ENCODE peak calls at places on chromosomes 12 and 14, in six cellular contexts. E is sigmoid colon, C is stomach, O is K562, R is lower leg skin, G is uterus. V is an unnamed sample.

GRCh38 chr12:15322164-15323054 is at the start of gene PTPRO:
- DNase-seq in E (no peak), C (no peak), O (no peak), R (no peak), G (peak), V (no peak)

GRCh38 chr14:100619382-100620305 is 32.4 kb upstream of the BEGAIN start:
- DNase-seq in E (peak), C (no peak), O (no peak), R (peak), G (no peak), V (no peak)

GRCh38 chr12:550473-551260 is 90.9 kb downstream of the B4GALNT3 start:
- DNase-seq in E (no peak), C (peak), O (no peak), R (no peak), G (no peak), V (no peak)

GRCh38 chr12:44759289-44759688 is 116.8 kb downstream of the NELL2 start:
- DNase-seq in E (no peak), C (no peak), O (no peak), R (no peak), G (no peak), V (no peak)

GRCh38 chr12:116244001-116244400 is 33.5 kb downstream of the MED13L start:
- DNase-seq in E (no peak), C (no peak), O (no peak), R (no peak), G (no peak), V (no peak)

GRCh38 chr12:34287986-34288962 is 266.0 kb downstream of the ALG10 start:
- DNase-seq in E (peak), C (no peak), O (no peak), R (peak), G (peak), V (no peak)

GRCh38 chr12:51777457-51777856 is 71.1 kb downstream of the FIGNL2 start:
- DNase-seq in E (no peak), C (no peak), O (no peak), R (no peak), G (no peak), V (no peak)

GRCh38 chr14:102573591-102574046 is 18.8 kb upstream of the RCOR1 start:
- DNase-seq in E (no peak), C (no peak), O (no peak), R (no peak), G (no peak), V (no peak)

GRCh38 chr12:30840715-30841114 is 85.8 kb upstream of the TSPAN11 start:
- DNase-seq in E (no peak), C (no peak), O (no peak), R (no peak), G (no peak), V (no peak)

GRCh38 chr14:75427482-75428229 is at the start of gene JDP2:
- DNase-seq in E (peak), C (peak), O (peak), R (peak), G (peak), V (peak)

GRCh38 chr12:26701604-26702215 is 131.3 kb downstream of the ITPR2 start:
- DNase-seq in E (no peak), C (no peak), O (peak), R (no peak), G (no peak), V (peak)

GRCh38 chr12:128966411-128966810 is 113.1 kb downstream of the GLT1D1 start:
- DNase-seq in E (no peak), C (no peak), O (no peak), R (no peak), G (no peak), V (no peak)

GRCh38 chr14:104361101-104361591 is 218.4 kb upstream of the C14orf180 start:
- DNase-seq in E (peak), C (peak), O (no peak), R (peak), G (no peak), V (no peak)

GRCh38 chr12:102417055-102417454 is 63.3 kb downstream of the IGF1 start:
- DNase-seq in E (no peak), C (no peak), O (no peak), R (no peak), G (no peak), V (no peak)

GRCh38 chr14:88166616-88167015 is 156.5 kb downstream of the KCNK10 start:
- DNase-seq in E (no peak), C (no peak), O (no peak), R (no peak), G (no peak), V (no peak)

GRCh38 chr14:53020193-53020932 is 69.5 kb upstream of the FERMT2 start:
- DNase-seq in E (no peak), C (no peak), O (no peak), R (no peak), G (no peak), V (no peak)

GRCh38 chr14:60561845-60562746 is 53.1 kb downstream of the SIX6 start:
- DNase-seq in E (peak), C (peak), O (peak), R (no peak), G (peak), V (peak)

GRCh38 chr14:37253905-37254304 is 56.2 kb downstream of the MIPOL1 start:
- DNase-seq in E (no peak), C (no peak), O (no peak), R (no peak), G (no peak), V (no peak)

GRCh38 chr14:54488318-54488645 is 498 bp downstream of the GMFB start:
- DNase-seq in E (no peak), C (no peak), O (no peak), R (no peak), G (no peak), V (no peak)

GRCh38 chr12:104742551-104742961 is 215.5 kb downstream of the SLC41A2 start:
- DNase-seq in E (no peak), C (peak), O (no peak), R (no peak), G (no peak), V (no peak)

GRCh38 chr14:62743569-62743968 is 301.7 kb downstream of the KCNH5 start:
- DNase-seq in E (no peak), C (no peak), O (no peak), R (no peak), G (no peak), V (no peak)

GRCh38 chr12:106342397-106343212 is 14.9 kb upstream of the POLR3B start:
- DNase-seq in E (peak), C (peak), O (no peak), R (peak), G (peak), V (peak)

GRCh38 chr12:27331299-27331926 is 1.2 kb upstream of the BMAL2 start:
- DNase-seq in E (no peak), C (no peak), O (peak), R (no peak), G (no peak), V (peak)

GRCh38 chr14:32637582-32637981 is 301.1 kb upstream of the NPAS3 start:
- DNase-seq in E (no peak), C (no peak), O (no peak), R (no peak), G (no peak), V (no peak)

GRCh38 chr14:103862393-103862782 is 15.0 kb upstream of the PPP1R13B start:
- DNase-seq in E (no peak), C (no peak), O (no peak), R (no peak), G (no peak), V (no peak)

GRCh38 chr12:116370886-116371580 is 93.5 kb upstream of the MED13L start:
- DNase-seq in E (no peak), C (no peak), O (no peak), R (no peak), G (no peak), V (no peak)

GRCh38 chr14:66440806-66441205 is 45.4 kb upstream of the CCDC196 start:
- DNase-seq in E (no peak), C (no peak), O (no peak), R (no peak), G (no peak), V (no peak)

GRCh38 chr14:51954657-51955056 is 34.7 kb upstream of the RTRAF start:
- DNase-seq in E (no peak), C (no peak), O (no peak), R (no peak), G (no peak), V (no peak)

GRCh38 chr12:75437564-75437963 is 43.0 kb upstream of the GLIPR1 start:
- DNase-seq in E (no peak), C (no peak), O (no peak), R (no peak), G (no peak), V (no peak)
- TF ChIP-seq POLR2A in E (no peak), C (no peak), O (no peak), R (no peak), G (no peak), V (no peak)

DNA sequence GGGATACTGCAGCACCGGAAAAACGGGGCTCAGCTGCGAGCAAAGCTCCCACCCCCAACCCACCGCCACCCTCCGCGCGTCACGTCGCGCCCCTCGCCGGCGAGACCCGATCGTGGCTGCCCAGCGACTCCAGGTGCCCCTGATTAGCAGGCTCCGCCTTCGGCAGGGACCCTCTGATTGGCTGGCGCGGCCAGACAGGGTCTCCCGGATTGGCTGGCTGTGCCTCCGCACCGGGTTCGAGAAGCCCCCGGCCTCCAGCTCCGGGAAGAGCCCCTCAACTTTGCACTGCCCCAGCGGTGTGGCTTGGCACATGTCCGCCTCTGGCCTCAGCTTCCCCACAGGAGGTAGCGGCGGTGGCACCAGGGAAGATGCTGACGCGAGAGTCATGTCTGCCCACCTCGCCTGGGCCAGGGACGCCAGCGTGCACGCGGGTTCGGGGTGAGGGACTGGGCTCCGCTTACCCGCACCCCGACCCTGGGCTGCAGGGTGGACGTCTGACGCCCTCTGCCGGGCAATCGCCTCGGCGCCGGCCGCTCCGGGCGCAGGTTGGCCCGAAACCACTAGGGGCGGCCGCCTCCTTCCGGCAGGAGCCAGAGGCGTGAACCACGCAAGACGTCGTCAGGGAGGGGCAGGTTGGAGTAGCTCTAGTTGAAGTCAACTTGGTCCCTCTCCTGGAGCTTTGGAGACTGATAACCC is 496 bp upstream of the RHOF start:
- DNase-seq in E (peak), C (peak), O (peak), R (peak), G (peak), V (peak)
- TF ChIP-seq POLR2A in E (no peak), C (no peak), O (peak), R (no peak), G (peak), V (no peak)

DNA sequence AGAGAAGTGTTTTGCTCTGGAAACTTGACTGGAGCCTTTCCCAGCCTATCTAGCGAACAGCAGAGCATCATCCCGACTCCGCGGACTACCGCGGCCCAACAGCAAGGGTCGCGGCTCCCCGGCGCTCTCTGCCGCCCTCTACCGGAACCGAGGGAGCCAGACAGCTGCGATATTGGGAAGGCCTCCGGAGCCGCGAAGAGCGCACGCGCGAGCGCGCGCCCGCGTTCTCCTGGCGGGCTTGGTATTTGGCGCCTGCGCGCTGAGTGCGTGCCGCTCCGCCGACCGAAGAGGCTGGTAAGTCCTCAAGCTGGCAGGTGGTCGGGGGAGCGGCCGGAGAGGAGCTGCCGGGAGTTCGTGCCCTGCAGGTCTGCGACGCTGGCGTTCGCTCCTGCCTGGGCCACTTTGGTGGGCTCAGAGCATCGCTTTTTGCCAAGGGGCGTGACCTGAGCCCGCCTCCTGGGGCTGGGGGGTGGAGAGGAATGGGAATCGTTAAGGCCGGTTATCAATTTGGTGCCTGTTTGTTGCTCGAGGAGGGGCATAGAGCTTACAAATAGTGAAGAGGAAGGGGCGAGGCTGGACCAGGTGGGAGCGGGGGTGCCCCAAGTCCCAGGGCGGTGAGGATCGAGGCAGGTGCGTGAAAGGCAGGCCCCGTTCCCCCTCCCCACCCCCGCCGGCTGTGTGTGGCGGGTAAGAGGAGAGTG is at the start of gene TMEM106C:
- DNase-seq in E (peak), C (peak), O (peak), R (peak), G (peak), V (peak)
- TF ChIP-seq POLR2A in E (no peak), C (no peak), O (no peak), R (no peak), G (peak), V (peak)

GRCh38 chr14:94411638-94412037 is 23.2 kb upstream of the SERPINA1 start:
- DNase-seq in E (no peak), C (no peak), O (no peak), R (no peak), G (no peak), V (no peak)
- TF ChIP-seq POLR2A in E (no peak), C (no peak), O (no peak), R (no peak), G (no peak), V (no peak)